ENCODE peak calls at places on chromosomes 4 and X, in eight cellular contexts. Y is heart right ventricle, A is mucosa of descending colon, K is GM12865, I is foreskin fibroblast, D is astrocyte of the spinal cord, O is ovary, F is thyroid gland. E is an unnamed sample.

GRCh38 chrX:8731579-8732395 is at the start of gene ANOS1:
- DNase-seq in Y (peak; percentile 74), A (no peak), K (no peak), I (no peak), D (peak; percentile 29), O (peak; percentile 62), F (peak; percentile 89), E (peak; percentile 19)

GRCh38 chr4:6179362-6179761 is 21.0 kb downstream of the JAKMIP1 start:
- DNase-seq in Y (no peak), A (no peak), K (peak; percentile 78), I (no peak), D (no peak), O (no peak), F (no peak), E (no peak)

GRCh38 chr4:77473509-77473908 is 132.1 kb upstream of the CXCL13 start:
- DNase-seq in Y (no peak), A (no peak), K (peak; percentile 47), I (no peak), D (no peak), O (no peak), F (no peak), E (no peak)

GRCh38 chr4:106473515-106473914 is 104.9 kb upstream of the GIMD1 start:
- DNase-seq in Y (no peak), A (no peak), K (no peak), I (no peak), D (no peak), O (no peak), F (no peak), E (no peak)

GRCh38 chrX:87702795-87703194 is 185.2 kb downstream of the KLHL4 start:
- DNase-seq in Y (no peak), A (no peak), K (no peak), I (no peak), D (peak; percentile 57), O (no peak), F (no peak), E (peak; percentile 26)

GRCh38 chr4:2940267-2941137 is 22.7 kb downstream of the NOP14 start:
- DNase-seq in Y (no peak), A (peak; percentile 53), K (no peak), I (no peak), D (no peak), O (peak; percentile 20), F (peak; percentile 96), E (no peak)

GRCh38 chrX:150848914-150849365 is 49.5 kb downstream of the CD99L2 start:
- DNase-seq in Y (no peak), A (no peak), K (no peak), I (no peak), D (peak; percentile 49), O (no peak), F (no peak), E (no peak)

GRCh38 chr4:176538217-176538925 is 218.6 kb downstream of the SPCS3 start:
- DNase-seq in Y (no peak), A (no peak), K (no peak), I (peak; percentile 88), D (peak; percentile 92), O (no peak), F (no peak), E (peak; percentile 85)

GRCh38 chr4:87042221-87042620 is 107.4 kb downstream of the AFF1 start:
- DNase-seq in Y (no peak), A (no peak), K (no peak), I (no peak), D (no peak), O (no peak), F (no peak), E (no peak)

GRCh38 chr4:103076777-103077347 is 301 bp upstream of the SLC9B2 start:
- DNase-seq in Y (no peak), A (no peak), K (peak; percentile 30), I (no peak), D (no peak), O (no peak), F (no peak), E (no peak)

GRCh38 chr4:144820706-144821105 is 174.8 kb downstream of the HHIP start:
- DNase-seq in Y (no peak), A (no peak), K (no peak), I (peak; percentile 58), D (peak; percentile 93), O (no peak), F (no peak), E (peak; percentile 85)

GRCh38 chr4:84849051-84849640 is 117.3 kb downstream of the WDFY3 start:
- DNase-seq in Y (no peak), A (no peak), K (no peak), I (no peak), D (no peak), O (no peak), F (no peak), E (no peak)

GRCh38 chrX:106300656-106301055 is 132.6 kb downstream of the PWWP3B start:
- DNase-seq in Y (no peak), A (no peak), K (no peak), I (no peak), D (no peak), O (no peak), F (no peak), E (no peak)

GRCh38 chr4:31045724-31046318 is 325.7 kb downstream of the PCDH7 start:
- DNase-seq in Y (no peak), A (no peak), K (peak; percentile 4), I (no peak), D (peak; percentile 45), O (no peak), F (peak; percentile 40), E (peak; percentile 16)

GRCh38 chr4:37976991-37977470 is 16.8 kb downstream of the PTTG2 start:
- DNase-seq in Y (peak; percentile 86), A (peak; percentile 90), K (peak; percentile 88), I (peak; percentile 71), D (peak; percentile 65), O (peak; percentile 85), F (peak; percentile 87), E (no peak)

GRCh38 chr4:16278178-16278577 is 51.9 kb upstream of the TAPT1 start:
- DNase-seq in Y (no peak), A (no peak), K (no peak), I (no peak), D (no peak), O (no peak), F (no peak), E (no peak)

GRCh38 chr4:110793381-110793801 is 170.5 kb upstream of the PITX2 start:
- DNase-seq in Y (no peak), A (no peak), K (no peak), I (peak; percentile 44), D (no peak), O (no peak), F (no peak), E (no peak)

GRCh38 chrX:1581132-1581531 is 10.3 kb upstream of the AKAP17A start:
- DNase-seq in Y (no peak), A (no peak), K (peak; percentile 68), I (no peak), D (peak; percentile 20), O (no peak), F (peak; percentile 33), E (no peak)

GRCh38 chr4:87410157-87410556 is 12.2 kb upstream of the NUDT9 start:
- DNase-seq in Y (no peak), A (no peak), K (no peak), I (no peak), D (no peak), O (no peak), F (no peak), E (no peak)

GRCh38 chrX:29295987-29296680 is 708.9 kb downstream of the IL1RAPL1 start:
- DNase-seq in Y (no peak), A (no peak), K (no peak), I (no peak), D (peak; percentile 49), O (no peak), F (no peak), E (no peak)

GRCh38 chr4:163991268-163991667 is 496.8 kb downstream of the TMA16 start:
- DNase-seq in Y (no peak), A (no peak), K (no peak), I (no peak), D (peak; percentile 17), O (no peak), F (no peak), E (peak; percentile 9)

DNA sequence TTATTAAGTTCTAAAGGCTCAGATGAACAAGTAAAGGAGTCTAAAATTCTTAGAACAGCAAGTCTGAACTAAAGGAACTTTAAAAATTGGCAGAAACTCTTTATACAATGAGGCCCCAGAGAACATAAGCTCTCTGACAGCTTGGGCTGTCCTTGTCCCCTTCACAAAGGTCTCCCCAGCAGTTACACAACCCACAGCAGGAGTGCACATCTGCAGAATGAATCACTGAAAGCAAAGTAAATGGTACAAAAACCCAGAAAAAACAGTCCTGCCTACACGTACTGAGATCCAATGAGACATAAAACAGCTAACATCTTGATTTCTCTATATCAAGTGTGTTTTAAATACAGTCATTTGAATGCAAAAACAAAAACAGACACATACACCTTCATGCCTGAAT is 18.7 kb downstream of the RBBP7 start:
- DNase-seq in Y (no peak), A (no peak), K (no peak), I (no peak), D (peak; percentile 51), O (no peak), F (no peak), E (no peak)
- TF ChIP-seq CTCF in Y (no peak), A (no peak), K (no peak), I (no peak), D (no peak), O (no peak), F (no peak), E (no peak)

DNA sequence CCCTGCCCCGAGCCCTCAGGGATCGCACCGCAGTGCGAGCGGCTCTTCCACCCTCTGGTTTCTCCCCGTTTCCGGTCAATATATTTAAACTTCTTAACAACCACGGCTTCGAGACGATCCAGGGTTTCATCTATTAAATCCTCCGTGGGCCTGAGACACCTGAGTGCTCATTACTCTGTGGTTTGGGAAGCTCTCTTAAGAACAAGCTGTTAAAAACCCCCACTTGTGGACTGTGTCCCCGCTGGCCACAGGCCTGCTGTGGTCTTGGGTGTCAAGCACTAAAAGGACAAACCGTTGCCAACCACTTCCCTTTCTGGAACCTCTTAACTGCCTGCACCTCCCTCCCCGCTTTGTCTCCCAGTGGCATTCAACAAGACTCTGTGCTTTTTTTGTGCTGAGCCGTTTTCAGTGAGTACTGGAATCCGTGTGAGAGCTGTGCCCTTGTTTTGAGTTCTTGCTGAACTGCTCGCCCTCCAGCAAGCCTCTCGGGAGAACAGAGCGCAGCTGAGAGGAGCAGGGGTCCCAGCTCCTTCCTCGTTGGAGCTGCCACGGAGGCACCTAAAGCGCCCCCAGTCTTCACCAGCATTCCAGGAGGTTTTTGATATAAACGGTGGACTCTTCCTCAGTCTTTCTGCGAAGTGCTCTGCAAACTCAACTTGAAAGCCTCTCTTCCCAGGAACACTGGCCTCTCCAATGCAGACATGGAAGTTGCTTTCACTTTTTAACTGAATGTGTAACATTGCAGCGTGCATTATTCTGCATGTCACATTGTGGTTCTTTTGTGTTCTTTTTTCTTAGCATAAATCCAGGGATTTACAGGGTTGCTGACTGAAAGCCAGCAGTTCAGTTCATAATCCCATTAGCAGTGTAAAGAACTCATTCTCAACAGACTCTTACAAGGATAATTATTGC is 706 bp upstream of the IGFBP7 start:
- DNase-seq in Y (peak; percentile 40), A (no peak), K (peak; percentile 44), I (peak; percentile 49), D (peak; percentile 83), O (peak; percentile 59), F (peak; percentile 68), E (peak; percentile 67)
- H3K4me3 ChIP-seq in Y (peak overlapping the region; percentile 97), A (no peak overlapping the region), K (no peak overlapping the region), I (peak overlapping the region; percentile 60), D (peak overlapping the region; percentile 33), O (peak overlapping the region; percentile 68), F (peak overlapping the region; percentile 76), E (peak overlapping the region; percentile 53)

GRCh38 chr4:41234424-41234823 is 20.1 kb upstream of the APBB2 start:
- DNase-seq in Y (no peak), A (no peak), K (no peak), I (no peak), D (no peak), O (no peak), F (no peak), E (no peak)
- TF ChIP-seq CTCF in Y (no peak), A (no peak), K (no peak), I (no peak), D (no peak), O (no peak), F (no peak), E (no peak)

GRCh38 chrX:40473460-40474204 is 107.1 kb upstream of the ATP6AP2 start:
- DNase-seq in Y (no peak), A (no peak), K (no peak), I (no peak), D (no peak), O (no peak), F (no peak), E (no peak)
- H3K4me3 ChIP-seq in Y (no peak overlapping the region), A (no peak overlapping the region), K (no peak overlapping the region), I (no peak overlapping the region), D (no peak overlapping the region), O (no peak overlapping the region), F (no peak overlapping the region), E (no peak overlapping the region)